ENCODE peak calls at places on chromosome 12, in seven cellular contexts. M is activated effector memory CD4-positive, alpha-beta T cell treated with Interleukin-2 at 50 U/mL for 16 hours; D is body of pancreas; S is brain microvascular endothelial cell; B is stimulated activated CD4-positive, alpha-beta T cell treated with anti-CD3 and anti-CD28 coated beads, Interleukin-12 subunit alpha, Interleukin-12 subunit beta, amount 100 ng/mL, for 4 hours; Q is AG09309; N is GM23248. C is an unnamed sample.

GRCh38 chr12:68119724-68120211 is 39.8 kb downstream of the IFNG start:
- DNase-seq in M (peak), D (no peak), S (no peak), B (peak), Q (no peak), N (no peak), C (peak)

GRCh38 chr12:109726106-109726497 is 12.5 kb downstream of the FAM222A start:
- DNase-seq in M (no peak), D (no peak), S (no peak), B (no peak), Q (no peak), N (no peak), C (no peak)

GRCh38 chr12:101298426-101298825 is 18.5 kb downstream of the UTP20 start:
- DNase-seq in M (no peak), D (no peak), S (peak), B (no peak), Q (peak), N (peak), C (no peak)

GRCh38 chr12:94771741-94772140 is 121.4 kb upstream of the TMCC3 start:
- DNase-seq in M (no peak), D (no peak), S (no peak), B (no peak), Q (no peak), N (no peak), C (no peak)

GRCh38 chr12:71046215-71046614 is 111.6 kb downstream of the TSPAN8 start:
- DNase-seq in M (no peak), D (no peak), S (peak), B (no peak), Q (no peak), N (peak), C (no peak)

GRCh38 chr12:45828402-45828801 is 98.9 kb downstream of the ARID2 start:
- DNase-seq in M (no peak), D (no peak), S (no peak), B (no peak), Q (no peak), N (no peak), C (no peak)

GRCh38 chr12:30908389-30909087 is 18.0 kb upstream of the TSPAN11 start:
- DNase-seq in M (no peak), D (no peak), S (no peak), B (no peak), Q (peak), N (peak), C (peak)

GRCh38 chr12:9597365-9597764 is 10.4 kb downstream of the KLRB1 start:
- DNase-seq in M (no peak), D (no peak), S (no peak), B (no peak), Q (no peak), N (no peak), C (no peak)

GRCh38 chr12:6280053-6280469 is 30.4 kb upstream of the PLEKHG6 start:
- DNase-seq in M (no peak), D (peak), S (peak), B (no peak), Q (peak), N (peak), C (no peak)

GRCh38 chr12:4164591-4165558 is 108.7 kb upstream of the CCND2 start:
- DNase-seq in M (peak), D (no peak), S (peak), B (peak), Q (no peak), N (peak), C (no peak)

GRCh38 chr12:12835378-12836145 is 22.4 kb downstream of the DDX47 start:
- DNase-seq in M (no peak), D (no peak), S (peak), B (no peak), Q (no peak), N (peak), C (no peak)

GRCh38 chr12:15856097-15856982 is 25.8 kb upstream of the STRAP start:
- DNase-seq in M (no peak), D (peak), S (peak), B (peak), Q (no peak), N (peak), C (peak)

GRCh38 chr12:108832730-108833354 is 24.5 kb downstream of the SSH1 start:
- DNase-seq in M (no peak), D (no peak), S (peak), B (no peak), Q (peak), N (peak), C (no peak)

GRCh38 chr12:93960521-93960920 is 187.9 kb upstream of the PLXNC1 start:
- DNase-seq in M (no peak), D (no peak), S (no peak), B (no peak), Q (no peak), N (no peak), C (no peak)

GRCh38 chr12:92224685-92225331 is 79.2 kb upstream of the BTG1 start:
- DNase-seq in M (no peak), D (no peak), S (peak), B (no peak), Q (no peak), N (peak), C (no peak)

GRCh38 chr12:114499338-114499737 is 93.4 kb upstream of the TBX5 start:
- DNase-seq in M (no peak), D (no peak), S (no peak), B (no peak), Q (no peak), N (peak), C (no peak)

GRCh38 chr12:96234591-96235496 is 40.7 kb downstream of the ELK3 start:
- DNase-seq in M (no peak), D (no peak), S (no peak), B (no peak), Q (no peak), N (no peak), C (no peak)

GRCh38 chr12:30151831-30152230 is 368.1 kb upstream of the TMTC1 start:
- DNase-seq in M (no peak), D (no peak), S (no peak), B (no peak), Q (no peak), N (no peak), C (no peak)

GRCh38 chr12:81992461-81992860 is 233.3 kb upstream of the PPFIA2 start:
- DNase-seq in M (no peak), D (peak), S (peak), B (peak), Q (no peak), N (peak), C (no peak)

GRCh38 chr12:67748761-67749075 is 100.2 kb downstream of the DYRK2 start:
- DNase-seq in M (no peak), D (no peak), S (no peak), B (no peak), Q (no peak), N (peak), C (no peak)

GRCh38 chr12:42086021-42086420 is 58.7 kb downstream of the GXYLT1 start:
- DNase-seq in M (no peak), D (no peak), S (no peak), B (no peak), Q (no peak), N (peak), C (no peak)

GRCh38 chr12:104498211-104498801 is 41.6 kb downstream of the CHST11 start:
- DNase-seq in M (no peak), D (no peak), S (no peak), B (no peak), Q (peak), N (no peak), C (no peak)

GRCh38 chr12:6451348-6452244 is at the start of gene TAPBPL:
- DNase-seq in M (peak), D (peak), S (peak), B (peak), Q (peak), N (peak), C (peak)

GRCh38 chr12:123660328-123660727 is 10.6 kb upstream of the TCTN2 start:
- DNase-seq in M (no peak), D (no peak), S (peak), B (no peak), Q (peak), N (peak), C (no peak)

GRCh38 chr12:113214938-113215400 is 6.3 kb upstream of the TPCN1 start:
- DNase-seq in M (no peak), D (peak), S (peak), B (no peak), Q (peak), N (peak), C (no peak)

GRCh38 chr12:110561471-110562201 is 21.5 kb downstream of the PPTC7 start:
- DNase-seq in M (no peak), D (no peak), S (no peak), B (no peak), Q (no peak), N (peak), C (no peak)

GRCh38 chr12:12983420-12984035 is 16.5 kb downstream of the HEBP1 start:
- DNase-seq in M (no peak), D (peak), S (peak), B (no peak), Q (no peak), N (peak), C (no peak)

GRCh38 chr12:88994537-88994936 is 357.8 kb downstream of the DUSP6 start:
- DNase-seq in M (no peak), D (no peak), S (no peak), B (no peak), Q (no peak), N (peak), C (no peak)

GRCh38 chr12:120199595-120200306 is 1.2 kb downstream of the RPLP0 start:
- DNase-seq in M (no peak), D (no peak), S (peak), B (peak), Q (peak), N (peak), C (no peak)

GRCh38 chr12:93453633-93454032 is 11.9 kb upstream of the UBE2N start:
- DNase-seq in M (no peak), D (no peak), S (peak), B (no peak), Q (peak), N (peak), C (no peak)

GRCh38 chr12:34400986-34401658 is 378.8 kb downstream of the ALG10 start:
- DNase-seq in M (no peak), D (peak), S (no peak), B (no peak), Q (no peak), N (no peak), C (no peak)